ENCODE peak calls at places on chromosomes 5 and 9, in eight cellular contexts. One of them, this sample, is unnamed.

GRCh38 chr9:33137271-33137670 is 29.9 kb downstream of the B4GALT1 start:
- DNase-seq in B cell: no peak
- DNase-seq in lower lobe of right lung: no peak
- DNase-seq in GM04504: no peak
- DNase-seq in NB4: no peak
- DNase-seq in GM23338: no peak
- DNase-seq in A549: no peak
- DNase-seq in upper lobe of right lung: no peak
- DNase-seq in this sample: no peak

GRCh38 chr9:120792898-120793765 is at the start of gene FBXW2:
- DNase-seq in B cell: peak
- DNase-seq in lower lobe of right lung: peak
- DNase-seq in GM04504: peak
- DNase-seq in NB4: peak
- DNase-seq in GM23338: peak
- DNase-seq in A549: peak
- DNase-seq in upper lobe of right lung: peak
- DNase-seq in this sample: peak

GRCh38 chr5:133934822-133935793 is 33.3 kb downstream of the C5orf15 start:
- DNase-seq in B cell: peak
- DNase-seq in lower lobe of right lung: no peak
- DNase-seq in GM04504: no peak
- DNase-seq in NB4: no peak
- DNase-seq in GM23338: no peak
- DNase-seq in A549: no peak
- DNase-seq in upper lobe of right lung: no peak
- DNase-seq in this sample: no peak

GRCh38 chr5:123511290-123511647 is 708 bp upstream of the CSNK1G3 start:
- DNase-seq in B cell: no peak
- DNase-seq in lower lobe of right lung: no peak
- DNase-seq in GM04504: no peak
- DNase-seq in NB4: peak
- DNase-seq in GM23338: peak
- DNase-seq in A549: peak
- DNase-seq in upper lobe of right lung: no peak
- DNase-seq in this sample: no peak

GRCh38 chr5:168793844-168794837 is 215.0 kb upstream of the PANK3 start:
- DNase-seq in B cell: no peak
- DNase-seq in lower lobe of right lung: peak
- DNase-seq in GM04504: peak
- DNase-seq in NB4: peak
- DNase-seq in GM23338: no peak
- DNase-seq in A549: peak
- DNase-seq in upper lobe of right lung: peak
- DNase-seq in this sample: no peak

GRCh38 chr5:153965102-153965645 is 73.5 kb downstream of the FAM114A2 start:
- DNase-seq in B cell: peak
- DNase-seq in lower lobe of right lung: no peak
- DNase-seq in GM04504: peak
- DNase-seq in NB4: peak
- DNase-seq in GM23338: peak
- DNase-seq in A549: peak
- DNase-seq in upper lobe of right lung: no peak
- DNase-seq in this sample: peak

GRCh38 chr9:121871431-121872025 is 220.1 kb downstream of the DAB2IP start:
- DNase-seq in B cell: no peak
- DNase-seq in lower lobe of right lung: no peak
- DNase-seq in GM04504: no peak
- DNase-seq in NB4: no peak
- DNase-seq in GM23338: no peak
- DNase-seq in A549: no peak
- DNase-seq in upper lobe of right lung: no peak
- DNase-seq in this sample: no peak

GRCh38 chr5:32843532-32843895 is 132.4 kb downstream of the NPR3 start:
- DNase-seq in B cell: no peak
- DNase-seq in lower lobe of right lung: no peak
- DNase-seq in GM04504: no peak
- DNase-seq in NB4: no peak
- DNase-seq in GM23338: no peak
- DNase-seq in A549: no peak
- DNase-seq in upper lobe of right lung: no peak
- DNase-seq in this sample: no peak